ENCODE peak calls at places on chromosome 12, in eight cellular contexts. B is HCT116, Y is Peyer's patch, H is testis, G is esophagus squamous epithelium, M is tibial nerve, Z is body of pancreas, L is adrenal gland. Q is an unnamed sample.
A peak's percentile ranks its signal among the peaks of the same experiment; 100 is the strongest.

GRCh38 chr12:131001493-131001892 is 47.8 kb downstream of the ADGRD1 start:
- DNase-seq in B (no peak), Y (no peak), H (no peak), G (no peak), M (no peak), Z (no peak), L (no peak), Q (no peak)

GRCh38 chr12:48510111-48510510 is 15.3 kb upstream of the OR8S1 start:
- DNase-seq in B (no peak), Y (no peak), H (no peak), G (no peak), M (no peak), Z (no peak), L (no peak), Q (no peak)

GRCh38 chr12:57166971-57167371 is 19.6 kb upstream of the LRP1-AS start:
- DNase-seq in B (no peak), Y (no peak), H (no peak), G (no peak), M (no peak), Z (no peak), L (no peak), Q (no peak)

GRCh38 chr12:106107566-106107965 is 31.2 kb downstream of the NUAK1 start:
- DNase-seq in B (no peak), Y (no peak), H (no peak), G (no peak), M (no peak), Z (no peak), L (no peak), Q (no peak)

GRCh38 chr12:76424941-76425340 is 76.7 kb upstream of the BBS10 start:
- DNase-seq in B (no peak), Y (no peak), H (no peak), G (no peak), M (no peak), Z (no peak), L (no peak), Q (no peak)

GRCh38 chr12:16560273-16560672 is 45.7 kb downstream of the LMO3 start:
- DNase-seq in B (no peak), Y (no peak), H (no peak), G (no peak), M (no peak), Z (no peak), L (no peak), Q (no peak)

GRCh38 chr12:65603428-65604351 is 220.6 kb upstream of the HMGA2 start:
- DNase-seq in B (peak; percentile 75), Y (no peak), H (peak; percentile 21), G (no peak), M (no peak), Z (peak; percentile 15), L (no peak), Q (no peak)

GRCh38 chr12:65756956-65757511 is 67.2 kb upstream of the HMGA2 start:
- DNase-seq in B (no peak), Y (no peak), H (no peak), G (no peak), M (no peak), Z (no peak), L (no peak), Q (no peak)

GRCh38 chr12:905273-906076 is 44.0 kb downstream of the RAD52 start:
- DNase-seq in B (no peak), Y (no peak), H (no peak), G (no peak), M (no peak), Z (peak; percentile 6), L (no peak), Q (no peak)

GRCh38 chr12:100329800-100330199 is 27.1 kb upstream of the SLC17A8 start:
- DNase-seq in B (no peak), Y (no peak), H (no peak), G (no peak), M (no peak), Z (no peak), L (no peak), Q (no peak)

GRCh38 chr12:62978768-62979167 is 43.8 kb upstream of the PPM1H start:
- DNase-seq in B (no peak), Y (no peak), H (no peak), G (no peak), M (no peak), Z (no peak), L (no peak), Q (no peak)

GRCh38 chr12:106634206-106634605 is 51.4 kb downstream of the RFX4 start:
- DNase-seq in B (no peak), Y (no peak), H (no peak), G (no peak), M (no peak), Z (no peak), L (no peak), Q (no peak)

GRCh38 chr12:118103601-118104382 is at the start of gene VSIG10:
- DNase-seq in B (no peak), Y (no peak), H (peak; percentile 55), G (no peak), M (peak; percentile 27), Z (peak; percentile 81), L (peak; percentile 84), Q (peak; percentile 86)

DNA sequence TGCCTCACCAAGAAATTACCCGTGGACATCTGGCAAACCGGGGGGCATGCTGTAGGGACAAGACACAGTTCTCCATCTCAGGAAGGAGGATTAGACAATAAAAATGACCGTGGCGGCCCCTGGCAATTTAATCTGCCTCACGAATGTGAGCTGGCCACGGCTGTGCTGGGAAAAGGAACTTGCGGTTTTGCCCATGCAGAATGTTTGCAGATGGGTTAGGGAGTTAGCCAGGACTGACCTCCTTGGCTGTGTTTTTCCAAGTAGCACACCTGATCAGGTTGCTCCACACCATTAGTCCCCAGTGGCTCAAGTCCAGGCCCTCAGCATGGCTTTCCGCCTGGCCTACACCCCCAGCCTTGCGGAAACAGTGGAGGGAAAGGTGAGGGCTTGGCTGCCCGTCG is 20.8 kb downstream of the TPCN1 start:
- DNase-seq in B (no peak), Y (no peak), H (no peak), G (no peak), M (no peak), Z (peak; percentile 92), L (no peak), Q (peak; percentile 80)
- H3K4me1 ChIP-seq in B (peaks cover 32% of the 10 kb centered on the region), Y (peaks cover 95% of the 10 kb centered on the region), H (peaks cover 49% of the 10 kb centered on the region), G (peaks cover 100% of the 10 kb centered on the region), M (peaks cover 96% of the 10 kb centered on the region), Z (peaks cover 78% of the 10 kb centered on the region), L (peaks cover 64% of the 10 kb centered on the region), Q (peaks cover 3% of the 10 kb centered on the region)

GRCh38 chr12:132827763-132828703 is 636 bp downstream of the GOLGA3 start:
- DNase-seq in B (no peak), Y (no peak), H (peak; percentile 39), G (no peak), M (no peak), Z (peak; percentile 55), L (peak; percentile 45), Q (peak; percentile 54)
- TF ChIP-seq POLR2A in B (no peak), Y (no peak), H (no peak), G (no peak), M (no peak), Z (no peak), L (peak; percentile 7), Q (no peak)

GRCh38 chr12:29241821-29242591 is 92.9 kb downstream of the FAR2 start:
- DNase-seq in B (peak; percentile 49), Y (no peak), H (no peak), G (no peak), M (no peak), Z (peak; percentile 62), L (peak; percentile 33), Q (no peak)

GRCh38 chr12:29239336-29239735 is 90.3 kb downstream of the FAR2 start:
- DNase-seq in B (no peak), Y (no peak), H (no peak), G (no peak), M (no peak), Z (no peak), L (no peak), Q (no peak)

GRCh38 chr12:29240441-29240840 is 91.4 kb downstream of the FAR2 start:
- DNase-seq in B (no peak), Y (no peak), H (no peak), G (no peak), M (no peak), Z (no peak), L (no peak), Q (no peak)

GRCh38 chr12:29245246-29245645 is 96.2 kb downstream of the FAR2 start:
- DNase-seq in B (no peak), Y (no peak), H (no peak), G (no peak), M (no peak), Z (no peak), L (no peak), Q (no peak)

DNA sequence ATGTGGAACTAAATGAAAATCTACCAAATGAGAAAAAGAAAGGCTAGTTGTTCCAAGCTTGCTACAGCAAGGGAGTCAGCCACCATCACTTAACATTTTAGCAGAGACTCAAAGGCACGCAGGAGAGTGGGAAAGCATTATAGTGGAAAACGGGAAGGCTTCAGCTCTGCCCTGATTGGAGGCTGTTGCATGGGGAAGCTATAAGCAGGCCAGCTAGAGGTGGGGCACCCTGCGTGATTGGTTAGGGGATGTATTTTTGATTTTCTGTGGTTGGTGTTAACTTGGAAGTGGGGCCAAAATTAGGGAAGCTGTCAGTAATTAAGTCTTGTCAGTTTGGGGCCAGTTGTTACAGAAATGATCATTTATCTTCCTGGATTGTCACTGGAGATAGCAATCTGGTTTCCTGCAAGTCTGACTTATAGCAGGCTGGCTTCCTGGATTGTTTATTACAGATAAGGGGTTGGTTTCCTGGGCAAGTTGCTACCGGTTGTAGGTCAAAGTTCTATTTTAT is 93.9 kb downstream of the FAR2 start:
- DNase-seq in B (no peak), Y (no peak), H (no peak), G (no peak), M (no peak), Z (peak; percentile 18), L (no peak), Q (no peak)
- H3K4me1 ChIP-seq in B (peaks cover 22% of the 10 kb centered on the region), Y (peaks cover 22% of the 10 kb centered on the region), H (no peaks in the 10 kb centered on the region), G (peaks cover 49% of the 10 kb centered on the region), M (peaks cover 22% of the 10 kb centered on the region), Z (no peaks in the 10 kb centered on the region), L (no peaks in the 10 kb centered on the region), Q (peaks cover 5% of the 10 kb centered on the region)

GRCh38 chr12:54216580-54217308 is 28.0 kb upstream of the SMUG1 start:
- DNase-seq in B (peak; percentile 86), Y (peak; percentile 90), H (peak; percentile 82), G (no peak), M (no peak), Z (peak; percentile 74), L (peak; percentile 64), Q (peak; percentile 62)

GRCh38 chr12:54213084-54213483 is 24.3 kb upstream of the SMUG1 start:
- DNase-seq in B (no peak), Y (no peak), H (no peak), G (no peak), M (no peak), Z (no peak), L (no peak), Q (no peak)

GRCh38 chr12:54215990-54216579 is 27.3 kb upstream of the SMUG1 start:
- DNase-seq in B (no peak), Y (peak; percentile 50), H (no peak), G (no peak), M (no peak), Z (peak; percentile 15), L (no peak), Q (no peak)

GRCh38 chr12:54217309-54217661 is 28.5 kb upstream of the SMUG1 start:
- DNase-seq in B (no peak), Y (no peak), H (no peak), G (no peak), M (no peak), Z (no peak), L (no peak), Q (no peak)

GRCh38 chr12:54214553-54215374 is 26.0 kb upstream of the SMUG1 start:
- DNase-seq in B (peak; percentile 85), Y (peak; percentile 88), H (peak; percentile 91), G (no peak), M (peak; percentile 62), Z (peak; percentile 89), L (peak; percentile 87), Q (peak; percentile 84)
- TF ChIP-seq POLR2A in B (no peak), Y (no peak), H (no peak), G (no peak), M (no peak), Z (no peak), L (no peak), Q (no peak)